ENCODE peak calls at places on chromosomes 2 and 18, in five cellular contexts. One of them, this sample, is unnamed.

GRCh38 chr2:238321467-238321866 is 1.1 kb downstream of the TRAF3IP1 start:
- DNase-seq in uterus: no peak
- DNase-seq in AG20443: no peak
- DNase-seq in foreskin fibroblast: no peak
- DNase-seq in BE2C: no peak
- DNase-seq in this sample: no peak

GRCh38 chr2:118121986-118122767 is 33.9 kb downstream of the INSIG2 start:
- DNase-seq in uterus: no peak
- DNase-seq in BE2C: no peak
- DNase-seq in AG20443: no peak
- DNase-seq in foreskin fibroblast: no peak
- DNase-seq in this sample: no peak

GRCh38 chr2:232196802-232197201 is 181.7 kb upstream of the ALPP start:
- DNase-seq in AG20443: no peak
- DNase-seq in uterus: no peak
- DNase-seq in foreskin fibroblast: no peak
- DNase-seq in BE2C: no peak
- DNase-seq in this sample: no peak

GRCh38 chr2:99975386-99975785 is 167.0 kb downstream of the AFF3 start:
- DNase-seq in foreskin fibroblast: peak; percentile 24
- DNase-seq in AG20443: peak; percentile 55
- DNase-seq in BE2C: no peak
- DNase-seq in uterus: no peak
- DNase-seq in this sample: no peak

GRCh38 chr18:46754661-46755292 is 2.1 kb downstream of the ST8SIA5 start:
- DNase-seq in AG20443: no peak
- DNase-seq in BE2C: no peak
- DNase-seq in foreskin fibroblast: no peak
- DNase-seq in uterus: no peak
- DNase-seq in this sample: no peak

GRCh38 chr2:102187191-102188150 is 648 bp downstream of the IL1RL2 start:
- DNase-seq in AG20443: peak; percentile 84
- DNase-seq in uterus: peak; percentile 50
- DNase-seq in BE2C: no peak
- DNase-seq in foreskin fibroblast: peak; percentile 18
- DNase-seq in this sample: no peak

GRCh38 chr2:27735263-27735904 is 36.1 kb upstream of the MRPL33 start:
- DNase-seq in uterus: peak; percentile 76
- DNase-seq in BE2C: no peak
- DNase-seq in foreskin fibroblast: peak; percentile 73
- DNase-seq in AG20443: peak; percentile 93
- DNase-seq in this sample: no peak

GRCh38 chr2:120253021-120253882 is 600 bp downstream of the RALB start:
- DNase-seq in BE2C: peak; percentile 58
- DNase-seq in AG20443: peak; percentile 88
- DNase-seq in foreskin fibroblast: peak; percentile 78
- DNase-seq in uterus: peak; percentile 78
- DNase-seq in this sample: peak; percentile 81

GRCh38 chr2:221716434-221717303 is 144.6 kb upstream of the EPHA4 start:
- DNase-seq in uterus: no peak
- DNase-seq in AG20443: peak; percentile 53
- DNase-seq in foreskin fibroblast: no peak
- DNase-seq in BE2C: no peak
- DNase-seq in this sample: no peak